ENCODE peak calls at places on chromosomes 16 and 17, in six cellular contexts. One of them, this sample, is unnamed.

GRCh38 chr16:88706288-88706964 is at the start of the genes CTU2 and RNF166:
- DNase-seq in gastrocnemius medialis: peak
- DNase-seq in stomach: peak
- DNase-seq in H1: peak
- DNase-seq in endothelial cell of umbilical vein: peak
- DNase-seq in A549: peak
- DNase-seq in this sample: peak

GRCh38 chr17:40678902-40679522 is 14.0 kb upstream of the KRT222 start:
- DNase-seq in endothelial cell of umbilical vein: no peak
- DNase-seq in gastrocnemius medialis: no peak
- DNase-seq in H1: no peak
- DNase-seq in stomach: no peak
- DNase-seq in A549: no peak
- DNase-seq in this sample: no peak

GRCh38 chr17:16989953-16990860 is 18.3 kb upstream of the TNFRSF13B start:
- DNase-seq in H1: no peak
- DNase-seq in endothelial cell of umbilical vein: no peak
- DNase-seq in stomach: no peak
- DNase-seq in gastrocnemius medialis: no peak
- DNase-seq in A549: no peak
- DNase-seq in this sample: no peak

GRCh38 chr17:38730526-38731379 is 612 bp downstream of the CISD3 start:
- DNase-seq in gastrocnemius medialis: no peak
- DNase-seq in stomach: peak
- DNase-seq in H1: peak
- DNase-seq in endothelial cell of umbilical vein: peak
- DNase-seq in A549: peak
- DNase-seq in this sample: no peak

GRCh38 chr17:58005031-58005727 is 1.9 kb downstream of the SRSF1 start:
- DNase-seq in endothelial cell of umbilical vein: no peak
- DNase-seq in stomach: no peak
- DNase-seq in gastrocnemius medialis: no peak
- DNase-seq in H1: no peak
- DNase-seq in A549: peak
- DNase-seq in this sample: no peak

GRCh38 chr17:67258836-67259468 is 14.0 kb upstream of the HELZ start:
- DNase-seq in endothelial cell of umbilical vein: no peak
- DNase-seq in gastrocnemius medialis: no peak
- DNase-seq in A549: no peak
- DNase-seq in H1: no peak
- DNase-seq in stomach: no peak
- DNase-seq in this sample: no peak

GRCh38 chr17:66580601-66581385 is 254.1 kb upstream of the CACNG5 start:
- DNase-seq in gastrocnemius medialis: no peak
- DNase-seq in A549: no peak
- DNase-seq in endothelial cell of umbilical vein: peak
- DNase-seq in H1: no peak
- DNase-seq in stomach: peak
- DNase-seq in this sample: peak

GRCh38 chr16:88804173-88804551 is 573 bp downstream of the CDT1 start:
- DNase-seq in stomach: no peak
- DNase-seq in H1: no peak
- DNase-seq in gastrocnemius medialis: no peak
- DNase-seq in A549: no peak
- DNase-seq in endothelial cell of umbilical vein: no peak
- DNase-seq in this sample: no peak

GRCh38 chr17:15651583-15652110 is 32.1 kb upstream of the FBXW10B start:
- DNase-seq in endothelial cell of umbilical vein: peak
- DNase-seq in stomach: peak
- DNase-seq in A549: peak
- DNase-seq in gastrocnemius medialis: peak
- DNase-seq in H1: no peak
- DNase-seq in this sample: peak

GRCh38 chr17:64709481-64709880 is 47.4 kb upstream of the SMURF2 start:
- DNase-seq in H1: no peak
- DNase-seq in stomach: no peak
- DNase-seq in gastrocnemius medialis: no peak
- DNase-seq in endothelial cell of umbilical vein: no peak
- DNase-seq in A549: no peak
- DNase-seq in this sample: no peak

GRCh38 chr16:48384305-48384981 is 770 bp downstream of the SIAH1 start:
- DNase-seq in H1: peak
- DNase-seq in A549: peak
- DNase-seq in stomach: peak
- DNase-seq in gastrocnemius medialis: peak
- DNase-seq in endothelial cell of umbilical vein: peak
- DNase-seq in this sample: no peak

GRCh38 chr17:42077770-42078169 is 20.5 kb downstream of the ZNF385C start:
- DNase-seq in gastrocnemius medialis: no peak
- DNase-seq in stomach: no peak
- DNase-seq in endothelial cell of umbilical vein: no peak
- DNase-seq in A549: no peak
- DNase-seq in H1: no peak
- DNase-seq in this sample: no peak

GRCh38 chr17:65742433-65743312 is 181.2 kb upstream of the AXIN2 start:
- DNase-seq in H1: no peak
- DNase-seq in stomach: no peak
- DNase-seq in endothelial cell of umbilical vein: peak
- DNase-seq in gastrocnemius medialis: no peak
- DNase-seq in A549: peak
- DNase-seq in this sample: no peak

GRCh38 chr17:74757931-74758845 is 9.8 kb downstream of the NHERF1 start:
- DNase-seq in H1: no peak
- DNase-seq in A549: peak
- DNase-seq in endothelial cell of umbilical vein: no peak
- DNase-seq in stomach: peak
- DNase-seq in gastrocnemius medialis: no peak
- DNase-seq in this sample: peak

GRCh38 chr17:66431910-66432309 is 129.5 kb downstream of the PRKCA start:
- DNase-seq in A549: peak
- DNase-seq in gastrocnemius medialis: no peak
- DNase-seq in H1: no peak
- DNase-seq in stomach: no peak
- DNase-seq in endothelial cell of umbilical vein: peak
- DNase-seq in this sample: no peak

GRCh38 chr17:2388020-2388704 is 12.7 kb downstream of the MNT start:
- DNase-seq in H1: no peak
- DNase-seq in gastrocnemius medialis: no peak
- DNase-seq in A549: peak
- DNase-seq in stomach: no peak
- DNase-seq in endothelial cell of umbilical vein: no peak
- DNase-seq in this sample: no peak

GRCh38 chr16:51062039-51062438 is 89.0 kb downstream of the SALL1 start:
- DNase-seq in H1: no peak
- DNase-seq in stomach: no peak
- DNase-seq in gastrocnemius medialis: no peak
- DNase-seq in endothelial cell of umbilical vein: no peak
- DNase-seq in A549: peak
- DNase-seq in this sample: no peak

GRCh38 chr17:4771519-4772234 is at the start of gene TM4SF5:
- DNase-seq in endothelial cell of umbilical vein: no peak
- DNase-seq in stomach: peak
- DNase-seq in A549: peak
- DNase-seq in H1: no peak
- DNase-seq in gastrocnemius medialis: no peak
- DNase-seq in this sample: no peak

GRCh38 chr17:56896968-56897359 is 16.9 kb downstream of the TRIM25 start:
- DNase-seq in H1: no peak
- DNase-seq in endothelial cell of umbilical vein: no peak
- DNase-seq in A549: no peak
- DNase-seq in gastrocnemius medialis: no peak
- DNase-seq in stomach: peak
- DNase-seq in this sample: no peak

GRCh38 chr17:1137465-1137894 is 42.3 kb downstream of the ABR start:
- DNase-seq in A549: peak
- DNase-seq in H1: no peak
- DNase-seq in stomach: no peak
- DNase-seq in endothelial cell of umbilical vein: peak
- DNase-seq in gastrocnemius medialis: no peak
- DNase-seq in this sample: no peak

GRCh38 chr17:7014995-7015586 is 2.7 kb downstream of the RNASEK start:
- DNase-seq in gastrocnemius medialis: no peak
- DNase-seq in endothelial cell of umbilical vein: no peak
- DNase-seq in stomach: no peak
- DNase-seq in H1: no peak
- DNase-seq in A549: no peak
- DNase-seq in this sample: no peak

GRCh38 chr17:79932446-79932845 is 93.2 kb upstream of the CBX4 start:
- DNase-seq in stomach: no peak
- DNase-seq in A549: no peak
- DNase-seq in gastrocnemius medialis: no peak
- DNase-seq in H1: no peak
- DNase-seq in endothelial cell of umbilical vein: no peak
- DNase-seq in this sample: no peak

GRCh38 chr17:18187816-18188761 is 4.5 kb downstream of the ALKBH5 start:
- DNase-seq in stomach: no peak
- DNase-seq in A549: no peak
- DNase-seq in H1: no peak
- DNase-seq in gastrocnemius medialis: no peak
- DNase-seq in endothelial cell of umbilical vein: peak
- DNase-seq in this sample: no peak

GRCh38 chr16:23986455-23986854 is 150.7 kb downstream of the PRKCB start:
- DNase-seq in gastrocnemius medialis: no peak
- DNase-seq in stomach: no peak
- DNase-seq in A549: no peak
- DNase-seq in H1: no peak
- DNase-seq in endothelial cell of umbilical vein: no peak
- DNase-seq in this sample: no peak
- TF ChIP-seq CTCF in gastrocnemius medialis: no peak
- TF ChIP-seq CTCF in stomach: no peak
- TF ChIP-seq CTCF in A549: no peak
- TF ChIP-seq CTCF in H1: no peak
- TF ChIP-seq CTCF in endothelial cell of umbilical vein: no peak
- TF ChIP-seq CTCF in this sample: no peak

GRCh38 chr17:81418710-81419332 is 23.6 kb downstream of the BAHCC1 start:
- DNase-seq in endothelial cell of umbilical vein: no peak
- DNase-seq in H1: no peak
- DNase-seq in A549: peak
- DNase-seq in gastrocnemius medialis: no peak
- DNase-seq in stomach: no peak
- DNase-seq in this sample: no peak

GRCh38 chr17:81419886-81420768 is 24.9 kb downstream of the BAHCC1 start:
- DNase-seq in endothelial cell of umbilical vein: no peak
- DNase-seq in gastrocnemius medialis: no peak
- DNase-seq in stomach: peak
- DNase-seq in H1: no peak
- DNase-seq in A549: peak
- DNase-seq in this sample: no peak

GRCh38 chr17:81420769-81421462 is 25.7 kb downstream of the BAHCC1 start:
- DNase-seq in stomach: peak
- DNase-seq in A549: no peak
- DNase-seq in H1: no peak
- DNase-seq in endothelial cell of umbilical vein: peak
- DNase-seq in gastrocnemius medialis: no peak
- DNase-seq in this sample: no peak

GRCh38 chr17:81417879-81418709 is 22.8 kb downstream of the BAHCC1 start:
- DNase-seq in H1: no peak
- DNase-seq in A549: no peak
- DNase-seq in stomach: no peak
- DNase-seq in gastrocnemius medialis: no peak
- DNase-seq in endothelial cell of umbilical vein: no peak
- DNase-seq in this sample: no peak

GRCh38 chr17:81419333-81419885 is 24.2 kb downstream of the BAHCC1 start:
- DNase-seq in H1: no peak
- DNase-seq in A549: peak
- DNase-seq in gastrocnemius medialis: no peak
- DNase-seq in endothelial cell of umbilical vein: peak
- DNase-seq in stomach: peak
- DNase-seq in this sample: peak
- H3K4me3 ChIP-seq in H1: no peak
- H3K4me3 ChIP-seq in A549: peak
- H3K4me3 ChIP-seq in gastrocnemius medialis: peak
- H3K4me3 ChIP-seq in endothelial cell of umbilical vein: no peak
- H3K4me3 ChIP-seq in stomach: peak
- H3K4me3 ChIP-seq in this sample: peak

GRCh38 chr16:80804061-80804450 is 342 bp downstream of the CDYL2 start:
- DNase-seq in H1: peak
- DNase-seq in gastrocnemius medialis: no peak
- DNase-seq in endothelial cell of umbilical vein: peak
- DNase-seq in stomach: no peak
- DNase-seq in A549: peak
- DNase-seq in this sample: peak
- TF ChIP-seq POLR2A in H1: no peak
- TF ChIP-seq POLR2A in gastrocnemius medialis: no peak
- TF ChIP-seq POLR2A in endothelial cell of umbilical vein: no peak
- TF ChIP-seq POLR2A in stomach: no peak
- TF ChIP-seq POLR2A in A549: no peak
- TF ChIP-seq POLR2A in this sample: no peak

GRCh38 chr16:85753976-85754375 is 3.1 kb upstream of the C16orf74 start:
- DNase-seq in stomach: no peak
- DNase-seq in H1: no peak
- DNase-seq in A549: no peak
- DNase-seq in gastrocnemius medialis: no peak
- DNase-seq in endothelial cell of umbilical vein: no peak
- DNase-seq in this sample: no peak

GRCh38 chr16:85751665-85752501 is 987 bp upstream of the C16orf74 start:
- DNase-seq in endothelial cell of umbilical vein: peak
- DNase-seq in gastrocnemius medialis: no peak
- DNase-seq in A549: no peak
- DNase-seq in H1: peak
- DNase-seq in stomach: no peak
- DNase-seq in this sample: no peak

GRCh38 chr16:85754403-85754802 is 3.5 kb upstream of the C16orf74 start:
- DNase-seq in stomach: no peak
- DNase-seq in A549: no peak
- DNase-seq in gastrocnemius medialis: no peak
- DNase-seq in endothelial cell of umbilical vein: no peak
- DNase-seq in H1: no peak
- DNase-seq in this sample: no peak

GRCh38 chr16:85753559-85753958 is 2.7 kb upstream of the C16orf74 start:
- DNase-seq in A549: no peak
- DNase-seq in H1: no peak
- DNase-seq in gastrocnemius medialis: no peak
- DNase-seq in endothelial cell of umbilical vein: no peak
- DNase-seq in stomach: peak
- DNase-seq in this sample: peak

DNA sequence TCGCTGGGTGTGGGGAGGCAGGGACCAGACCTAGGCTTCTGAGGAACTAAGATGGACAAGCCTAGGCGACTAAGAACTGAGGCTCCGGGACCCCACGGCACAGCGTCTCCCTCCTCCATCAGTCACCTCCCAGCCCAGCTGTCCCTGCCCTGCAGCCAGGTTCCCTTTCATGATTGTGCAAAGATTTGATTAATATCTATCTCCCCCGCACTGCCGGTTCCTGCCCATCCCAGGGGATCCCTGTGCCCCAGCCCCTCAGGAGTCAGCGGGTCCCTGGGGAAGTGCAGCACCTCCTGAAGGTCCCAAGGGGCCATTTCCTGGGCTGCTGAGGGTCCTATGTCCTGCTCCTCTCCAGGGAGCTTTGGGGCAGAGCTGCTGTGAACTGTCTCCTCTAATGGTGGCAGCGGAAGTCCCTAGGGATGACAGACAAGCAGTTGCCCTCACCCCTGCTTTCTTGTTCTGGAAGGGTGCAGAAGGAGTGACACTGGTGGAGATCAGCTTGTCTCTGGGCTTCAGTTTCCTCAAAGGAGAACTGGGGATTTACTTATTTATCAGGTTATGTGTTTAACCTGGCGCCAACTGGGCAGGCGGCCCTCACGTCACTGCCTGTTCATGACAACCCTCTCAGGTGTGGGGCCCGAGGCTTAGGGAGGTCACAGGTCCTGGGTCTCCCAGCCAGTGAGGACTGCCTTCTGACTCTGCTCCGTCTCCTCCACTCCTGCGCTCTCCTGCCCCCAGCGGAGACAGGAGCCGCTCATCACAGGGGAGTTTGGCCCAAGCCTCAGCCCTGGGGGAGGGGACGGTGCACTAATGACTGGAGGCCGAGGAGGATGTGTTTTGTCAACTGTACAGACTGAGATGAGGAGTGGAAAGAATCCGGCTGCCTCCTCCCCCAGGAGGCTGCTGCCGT is 1.9 kb upstream of the C16orf74 start:
- DNase-seq in gastrocnemius medialis: no peak
- DNase-seq in H1: peak
- DNase-seq in stomach: peak
- DNase-seq in endothelial cell of umbilical vein: no peak
- DNase-seq in A549: no peak
- DNase-seq in this sample: peak
- TF ChIP-seq CTCF in gastrocnemius medialis: no peak
- TF ChIP-seq CTCF in H1: peak
- TF ChIP-seq CTCF in stomach: no peak
- TF ChIP-seq CTCF in endothelial cell of umbilical vein: no peak
- TF ChIP-seq CTCF in A549: no peak
- TF ChIP-seq CTCF in this sample: peak